ENCODE peak calls at places on chromosome X, in nine cellular contexts. Q is DND-41, W is C1 segment of cervical spinal cord, T is tibial nerve, H is NCI-H774, E is left cardiac atrium, U is activated T-cell treated with anti-CD3 and anti-CD28 coated beads for 48 hours, S is body of pancreas, V is NCI-H1092. I is an unnamed sample.

GRCh38 chrX:38594434-38594833 is 33.1 kb downstream of the TSPAN7 start:
- DNase-seq in Q (no peak), W (no peak), T (no peak), H (no peak), E (no peak), U (no peak), S (no peak), V (no peak), I (no peak)

GRCh38 chrX:130097507-130098201 is 12.6 kb downstream of the ELF4 start:
- DNase-seq in Q (peak; percentile 55), W (no peak), T (no peak), H (no peak), E (no peak), U (no peak), S (no peak), V (no peak), I (no peak)

GRCh38 chrX:107826286-107827136 is 845 bp downstream of the MID2 start:
- DNase-seq in Q (no peak), W (peak; percentile 38), T (peak; percentile 13), H (no peak), E (peak; percentile 35), U (peak; percentile 15), S (peak; percentile 50), V (peak; percentile 33), I (no peak)

GRCh38 chrX:76148011-76148665 is 24.7 kb upstream of the PBDC1 start:
- DNase-seq in Q (peak; percentile 12), W (peak; percentile 21), T (no peak), H (no peak), E (no peak), U (no peak), S (no peak), V (no peak), I (no peak)

GRCh38 chrX:68934421-68934820 is 105.6 kb downstream of the EFNB1 start:
- DNase-seq in Q (no peak), W (no peak), T (no peak), H (no peak), E (no peak), U (no peak), S (no peak), V (no peak), I (no peak)

GRCh38 chrX:9182041-9182440 is 148.1 kb upstream of the FAM9B start:
- DNase-seq in Q (no peak), W (no peak), T (no peak), H (no peak), E (no peak), U (no peak), S (no peak), V (no peak), I (no peak)

GRCh38 chrX:113929004-113929403 is 654.9 kb upstream of the HTR2C start:
- DNase-seq in Q (peak; percentile 6), W (no peak), T (no peak), H (peak; percentile 5), E (no peak), U (no peak), S (peak; percentile 27), V (peak; percentile 1), I (peak; percentile 15)

GRCh38 chrX:136546369-136546768 is 14.4 kb downstream of the VGLL1 start:
- DNase-seq in Q (peak; percentile 44), W (no peak), T (no peak), H (no peak), E (no peak), U (no peak), S (no peak), V (no peak), I (peak; percentile 35)

GRCh38 chrX:64975491-64975890 is 759 bp downstream of the ZC4H2 start:
- DNase-seq in Q (peak; percentile 71), W (peak; percentile 36), T (no peak), H (no peak), E (peak; percentile 29), U (no peak), S (peak; percentile 44), V (no peak), I (peak; percentile 77)

GRCh38 chrX:261167-261857 is 19.9 kb upstream of the PLCXD1 start:
- DNase-seq in Q (no peak), W (no peak), T (no peak), H (no peak), E (peak; percentile 61), U (no peak), S (no peak), V (no peak), I (no peak)

GRCh38 chrX:65601530-65602281 is 65.7 kb upstream of the MSN start:
- DNase-seq in Q (peak; percentile 5), W (peak; percentile 29), T (peak; percentile 67), H (peak; percentile 7), E (peak; percentile 92), U (peak; percentile 8), S (peak; percentile 76), V (peak; percentile 47), I (no peak)

GRCh38 chrX:15903186-15903681 is 48.6 kb upstream of the AP1S2 start:
- DNase-seq in Q (no peak), W (no peak), T (no peak), H (no peak), E (no peak), U (peak; percentile 6), S (no peak), V (no peak), I (no peak)

GRCh38 chrX:69152398-69152797 is 12.9 kb downstream of the PJA1 start:
- DNase-seq in Q (no peak), W (no peak), T (no peak), H (no peak), E (peak; percentile 54), U (no peak), S (peak; percentile 62), V (peak; percentile 55), I (no peak)

GRCh38 chrX:46376246-46376885 is 168.9 kb downstream of the ZNF674 start:
- DNase-seq in Q (peak; percentile 47), W (no peak), T (no peak), H (no peak), E (no peak), U (no peak), S (no peak), V (peak; percentile 17), I (no peak)